ENCODE peak calls at places on chromosomes 7 and 10, in nine cellular contexts. One of them, this sample, is unnamed.

GRCh38 chr10:70481831-70482530 is 3.4 kb downstream of the PALD1 start:
- DNase-seq in DMS 273 treated with DMSO at 0.1 percent for 48 hours: no peak
- DNase-seq in HTR-8/SVneo: no peak
- DNase-seq in cardiac fibroblast: no peak
- DNase-seq in kidney glomerular epithelial cell: no peak
- DNase-seq in head of caudate nucleus: peak; percentile 66
- DNase-seq in HCEC 1CT: no peak
- DNase-seq in fibroblast of lung: peak; percentile 26
- DNase-seq in stimulated activated CD4-positive, alpha-beta T cell treated with anti-CD3 and anti-CD28 coated beads, TNF-alpha, amount 100 ng/mL, for 1 hour: no peak
- DNase-seq in this sample: no peak

GRCh38 chr10:112027881-112028280 is 155.7 kb downstream of the GPAM start:
- DNase-seq in DMS 273 treated with DMSO at 0.1 percent for 48 hours: no peak
- DNase-seq in HTR-8/SVneo: no peak
- DNase-seq in cardiac fibroblast: no peak
- DNase-seq in kidney glomerular epithelial cell: no peak
- DNase-seq in head of caudate nucleus: no peak
- DNase-seq in HCEC 1CT: no peak
- DNase-seq in fibroblast of lung: no peak
- DNase-seq in stimulated activated CD4-positive, alpha-beta T cell treated with anti-CD3 and anti-CD28 coated beads, TNF-alpha, amount 100 ng/mL, for 1 hour: no peak
- DNase-seq in this sample: no peak

GRCh38 chr7:119256001-119256400 is 1017.0 kb upstream of the KCND2 start:
- DNase-seq in DMS 273 treated with DMSO at 0.1 percent for 48 hours: no peak
- DNase-seq in HTR-8/SVneo: no peak
- DNase-seq in cardiac fibroblast: no peak
- DNase-seq in kidney glomerular epithelial cell: no peak
- DNase-seq in head of caudate nucleus: no peak
- DNase-seq in HCEC 1CT: no peak
- DNase-seq in fibroblast of lung: no peak
- DNase-seq in stimulated activated CD4-positive, alpha-beta T cell treated with anti-CD3 and anti-CD28 coated beads, TNF-alpha, amount 100 ng/mL, for 1 hour: no peak
- DNase-seq in this sample: no peak

GRCh38 chr7:415646-416525 is 103.8 kb downstream of the PDGFA start:
- DNase-seq in DMS 273 treated with DMSO at 0.1 percent for 48 hours: no peak
- DNase-seq in HTR-8/SVneo: no peak
- DNase-seq in cardiac fibroblast: no peak
- DNase-seq in kidney glomerular epithelial cell: no peak
- DNase-seq in head of caudate nucleus: no peak
- DNase-seq in HCEC 1CT: no peak
- DNase-seq in fibroblast of lung: no peak
- DNase-seq in stimulated activated CD4-positive, alpha-beta T cell treated with anti-CD3 and anti-CD28 coated beads, TNF-alpha, amount 100 ng/mL, for 1 hour: no peak
- DNase-seq in this sample: no peak

GRCh38 chr7:150871601-150872000 is 19.3 kb downstream of the AOC1 start:
- DNase-seq in DMS 273 treated with DMSO at 0.1 percent for 48 hours: no peak
- DNase-seq in HTR-8/SVneo: no peak
- DNase-seq in cardiac fibroblast: no peak
- DNase-seq in kidney glomerular epithelial cell: no peak
- DNase-seq in head of caudate nucleus: no peak
- DNase-seq in HCEC 1CT: no peak
- DNase-seq in fibroblast of lung: no peak
- DNase-seq in stimulated activated CD4-positive, alpha-beta T cell treated with anti-CD3 and anti-CD28 coated beads, TNF-alpha, amount 100 ng/mL, for 1 hour: no peak
- DNase-seq in this sample: no peak

GRCh38 chr7:45064047-45064725 is 24.6 kb downstream of the NACAD start:
- DNase-seq in DMS 273 treated with DMSO at 0.1 percent for 48 hours: no peak
- DNase-seq in HTR-8/SVneo: no peak
- DNase-seq in cardiac fibroblast: no peak
- DNase-seq in kidney glomerular epithelial cell: no peak
- DNase-seq in head of caudate nucleus: peak; percentile 32
- DNase-seq in HCEC 1CT: no peak
- DNase-seq in fibroblast of lung: no peak
- DNase-seq in stimulated activated CD4-positive, alpha-beta T cell treated with anti-CD3 and anti-CD28 coated beads, TNF-alpha, amount 100 ng/mL, for 1 hour: no peak
- DNase-seq in this sample: no peak

GRCh38 chr7:78510580-78511188 is 712.1 kb downstream of the PHTF2 start:
- DNase-seq in DMS 273 treated with DMSO at 0.1 percent for 48 hours: peak; percentile 36
- DNase-seq in HTR-8/SVneo: peak; percentile 5
- DNase-seq in cardiac fibroblast: peak; percentile 62
- DNase-seq in kidney glomerular epithelial cell: peak; percentile 67
- DNase-seq in head of caudate nucleus: peak; percentile 86
- DNase-seq in HCEC 1CT: peak; percentile 69
- DNase-seq in fibroblast of lung: peak; percentile 71
- DNase-seq in stimulated activated CD4-positive, alpha-beta T cell treated with anti-CD3 and anti-CD28 coated beads, TNF-alpha, amount 100 ng/mL, for 1 hour: no peak
- DNase-seq in this sample: peak; percentile 81

GRCh38 chr10:124708922-124709520 is 35.2 kb downstream of the FAM53B start:
- DNase-seq in DMS 273 treated with DMSO at 0.1 percent for 48 hours: no peak
- DNase-seq in HTR-8/SVneo: no peak
- DNase-seq in cardiac fibroblast: no peak
- DNase-seq in kidney glomerular epithelial cell: no peak
- DNase-seq in head of caudate nucleus: peak; percentile 63
- DNase-seq in HCEC 1CT: no peak
- DNase-seq in fibroblast of lung: no peak
- DNase-seq in stimulated activated CD4-positive, alpha-beta T cell treated with anti-CD3 and anti-CD28 coated beads, TNF-alpha, amount 100 ng/mL, for 1 hour: no peak
- DNase-seq in this sample: peak; percentile 61

GRCh38 chr7:92625617-92626016 is 35.4 kb upstream of the FAM133B start:
- DNase-seq in DMS 273 treated with DMSO at 0.1 percent for 48 hours: no peak
- DNase-seq in HTR-8/SVneo: no peak
- DNase-seq in cardiac fibroblast: peak; percentile 41
- DNase-seq in kidney glomerular epithelial cell: no peak
- DNase-seq in head of caudate nucleus: no peak
- DNase-seq in HCEC 1CT: peak; percentile 55
- DNase-seq in fibroblast of lung: no peak
- DNase-seq in stimulated activated CD4-positive, alpha-beta T cell treated with anti-CD3 and anti-CD28 coated beads, TNF-alpha, amount 100 ng/mL, for 1 hour: no peak
- DNase-seq in this sample: no peak

GRCh38 chr7:139916717-139917395 is 87.8 kb downstream of the TBXAS1 start:
- DNase-seq in DMS 273 treated with DMSO at 0.1 percent for 48 hours: no peak
- DNase-seq in HTR-8/SVneo: no peak
- DNase-seq in cardiac fibroblast: no peak
- DNase-seq in kidney glomerular epithelial cell: peak; percentile 49
- DNase-seq in head of caudate nucleus: no peak
- DNase-seq in HCEC 1CT: no peak
- DNase-seq in fibroblast of lung: peak; percentile 21
- DNase-seq in stimulated activated CD4-positive, alpha-beta T cell treated with anti-CD3 and anti-CD28 coated beads, TNF-alpha, amount 100 ng/mL, for 1 hour: no peak
- DNase-seq in this sample: no peak

GRCh38 chr7:51069411-51070083 is 247.1 kb downstream of the COBL start:
- DNase-seq in DMS 273 treated with DMSO at 0.1 percent for 48 hours: no peak
- DNase-seq in HTR-8/SVneo: no peak
- DNase-seq in cardiac fibroblast: no peak
- DNase-seq in kidney glomerular epithelial cell: peak; percentile 14
- DNase-seq in head of caudate nucleus: peak; percentile 65
- DNase-seq in HCEC 1CT: no peak
- DNase-seq in fibroblast of lung: no peak
- DNase-seq in stimulated activated CD4-positive, alpha-beta T cell treated with anti-CD3 and anti-CD28 coated beads, TNF-alpha, amount 100 ng/mL, for 1 hour: no peak
- DNase-seq in this sample: no peak

GRCh38 chr7:120951826-120952225 is 1.2 kb downstream of the ING3 start:
- DNase-seq in DMS 273 treated with DMSO at 0.1 percent for 48 hours: no peak
- DNase-seq in HTR-8/SVneo: no peak
- DNase-seq in cardiac fibroblast: no peak
- DNase-seq in kidney glomerular epithelial cell: no peak
- DNase-seq in head of caudate nucleus: no peak
- DNase-seq in HCEC 1CT: no peak
- DNase-seq in fibroblast of lung: no peak
- DNase-seq in stimulated activated CD4-positive, alpha-beta T cell treated with anti-CD3 and anti-CD28 coated beads, TNF-alpha, amount 100 ng/mL, for 1 hour: no peak
- DNase-seq in this sample: no peak

GRCh38 chr7:11193131-11193867 is 219.6 kb downstream of the PHF14 start:
- DNase-seq in DMS 273 treated with DMSO at 0.1 percent for 48 hours: peak; percentile 79
- DNase-seq in HTR-8/SVneo: no peak
- DNase-seq in cardiac fibroblast: peak; percentile 43
- DNase-seq in kidney glomerular epithelial cell: no peak
- DNase-seq in head of caudate nucleus: no peak
- DNase-seq in HCEC 1CT: no peak
- DNase-seq in fibroblast of lung: peak; percentile 29
- DNase-seq in stimulated activated CD4-positive, alpha-beta T cell treated with anti-CD3 and anti-CD28 coated beads, TNF-alpha, amount 100 ng/mL, for 1 hour: no peak
- DNase-seq in this sample: peak; percentile 81

GRCh38 chr7:18287482-18287881 is 208.1 kb upstream of the HDAC9 start:
- DNase-seq in DMS 273 treated with DMSO at 0.1 percent for 48 hours: no peak
- DNase-seq in HTR-8/SVneo: no peak
- DNase-seq in cardiac fibroblast: no peak
- DNase-seq in kidney glomerular epithelial cell: no peak
- DNase-seq in head of caudate nucleus: no peak
- DNase-seq in HCEC 1CT: no peak
- DNase-seq in fibroblast of lung: no peak
- DNase-seq in stimulated activated CD4-positive, alpha-beta T cell treated with anti-CD3 and anti-CD28 coated beads, TNF-alpha, amount 100 ng/mL, for 1 hour: no peak
- DNase-seq in this sample: peak; percentile 30

GRCh38 chr7:107085180-107085579 is 40.7 kb downstream of the PRKAR2B start:
- DNase-seq in DMS 273 treated with DMSO at 0.1 percent for 48 hours: no peak
- DNase-seq in HTR-8/SVneo: no peak
- DNase-seq in cardiac fibroblast: no peak
- DNase-seq in kidney glomerular epithelial cell: no peak
- DNase-seq in head of caudate nucleus: no peak
- DNase-seq in HCEC 1CT: no peak
- DNase-seq in fibroblast of lung: no peak
- DNase-seq in stimulated activated CD4-positive, alpha-beta T cell treated with anti-CD3 and anti-CD28 coated beads, TNF-alpha, amount 100 ng/mL, for 1 hour: no peak
- DNase-seq in this sample: no peak

GRCh38 chr7:51012569-51013217 is 230.0 kb upstream of the GRB10 start:
- DNase-seq in DMS 273 treated with DMSO at 0.1 percent for 48 hours: no peak
- DNase-seq in HTR-8/SVneo: no peak
- DNase-seq in cardiac fibroblast: no peak
- DNase-seq in kidney glomerular epithelial cell: no peak
- DNase-seq in head of caudate nucleus: no peak
- DNase-seq in HCEC 1CT: no peak
- DNase-seq in fibroblast of lung: no peak
- DNase-seq in stimulated activated CD4-positive, alpha-beta T cell treated with anti-CD3 and anti-CD28 coated beads, TNF-alpha, amount 100 ng/mL, for 1 hour: no peak
- DNase-seq in this sample: no peak

GRCh38 chr7:149723082-149723767 is 50.2 kb downstream of the ZNF467 start:
- DNase-seq in DMS 273 treated with DMSO at 0.1 percent for 48 hours: no peak
- DNase-seq in HTR-8/SVneo: no peak
- DNase-seq in cardiac fibroblast: no peak
- DNase-seq in kidney glomerular epithelial cell: no peak
- DNase-seq in head of caudate nucleus: no peak
- DNase-seq in HCEC 1CT: no peak
- DNase-seq in fibroblast of lung: no peak
- DNase-seq in stimulated activated CD4-positive, alpha-beta T cell treated with anti-CD3 and anti-CD28 coated beads, TNF-alpha, amount 100 ng/mL, for 1 hour: no peak
- DNase-seq in this sample: no peak

GRCh38 chr7:135743907-135744789 is 4.5 kb downstream of the FAM180A start:
- DNase-seq in DMS 273 treated with DMSO at 0.1 percent for 48 hours: no peak
- DNase-seq in HTR-8/SVneo: no peak
- DNase-seq in cardiac fibroblast: peak; percentile 75
- DNase-seq in kidney glomerular epithelial cell: no peak
- DNase-seq in head of caudate nucleus: no peak
- DNase-seq in HCEC 1CT: no peak
- DNase-seq in fibroblast of lung: peak; percentile 75
- DNase-seq in stimulated activated CD4-positive, alpha-beta T cell treated with anti-CD3 and anti-CD28 coated beads, TNF-alpha, amount 100 ng/mL, for 1 hour: no peak
- DNase-seq in this sample: no peak